ENCODE peak calls at places on chromosome 7, in seven cellular contexts. M is Caco-2, Q is lower lobe of right lung, G is cardiac muscle cell, L is transverse colon, S is HCT116, A is hepatocyte. W is an unnamed sample. For H3K4me1, the result is how much of the 10 kb centered on the place peaks cover.

GRCh38 chr7:132836746-132837145 is 245.1 kb downstream of the CHCHD3 start:
- DNase-seq in M (no peak), Q (no peak), A (no peak), L (no peak), S (no peak), G (peak), W (no peak)

GRCh38 chr7:69630292-69630691 is 32.0 kb downstream of the AUTS2 start:
- DNase-seq in G (peak), L (no peak), A (no peak), S (no peak), M (no peak), Q (no peak), W (no peak)

GRCh38 chr7:5419523-5420107 is 4.0 kb downstream of the TNRC18 start:
- DNase-seq in M (no peak), A (no peak), G (no peak), L (no peak), Q (no peak), S (no peak), W (peak)

GRCh38 chr7:67462781-67463191 is 466.2 kb downstream of the TYW1 start:
- DNase-seq in A (peak), Q (peak), S (no peak), M (no peak), L (peak), G (peak), W (no peak)

GRCh38 chr7:29320577-29320976 is 126.0 kb downstream of the CHN2 start:
- DNase-seq in G (no peak), L (no peak), M (no peak), Q (no peak), S (no peak), A (no peak), W (no peak)

GRCh38 chr7:112854169-112854568 is 64.0 kb upstream of the TMEM168 start:
- DNase-seq in A (no peak), S (no peak), L (no peak), M (no peak), Q (no peak), G (no peak), W (no peak)

GRCh38 chr7:103718482-103719415 is 270.7 kb downstream of the RELN start:
- DNase-seq in M (no peak), A (no peak), L (no peak), S (no peak), Q (no peak), G (peak), W (no peak)

GRCh38 chr7:68155676-68156075 is 1159.0 kb downstream of the TYW1 start:
- DNase-seq in M (no peak), L (no peak), Q (no peak), G (no peak), A (no peak), S (no peak), W (no peak)

GRCh38 chr7:86762129-86762528 is 118.4 kb downstream of the GRM3 start:
- DNase-seq in G (no peak), Q (no peak), S (no peak), A (no peak), M (no peak), L (no peak), W (no peak)

GRCh38 chr7:117034851-117035462 is 81.7 kb downstream of the ST7 start:
- DNase-seq in M (no peak), S (no peak), G (peak), L (no peak), Q (no peak), A (no peak), W (no peak)

GRCh38 chr7:159008417-159008816 is 136.2 kb downstream of the VIPR2 start:
- DNase-seq in A (no peak), S (no peak), M (no peak), L (no peak), G (no peak), Q (no peak), W (no peak)

GRCh38 chr7:120825576-120825975 is 32.4 kb downstream of the TSPAN12 start:
- DNase-seq in S (no peak), G (no peak), M (no peak), Q (no peak), A (no peak), L (no peak), W (no peak)

GRCh38 chr7:28410628-28411578 is 1.4 kb upstream of the CREB5 start:
- DNase-seq in Q (peak), M (peak), S (no peak), A (peak), L (peak), G (peak), W (peak)

GRCh38 chr7:47281966-47282643 is 299.8 kb downstream of the TNS3 start:
- DNase-seq in L (no peak), A (no peak), Q (no peak), G (no peak), M (no peak), S (no peak), W (no peak)

GRCh38 chr7:374706-375490 is 84.9 kb downstream of the FOXL3 start:
- DNase-seq in A (no peak), Q (no peak), L (peak), S (no peak), M (peak), G (no peak), W (no peak)

GRCh38 chr7:142485617-142486226 is 227.9 kb upstream of the PRSS58 start:
- DNase-seq in A (no peak), S (no peak), G (no peak), L (no peak), M (no peak), Q (no peak), W (no peak)

GRCh38 chr7:149209518-149210269 is 14.3 kb downstream of the ZNF282 start:
- DNase-seq in G (peak), M (no peak), S (peak), A (peak), Q (peak), L (peak), W (no peak)

GRCh38 chr7:5428470-5429252 is 5.0 kb upstream of the TNRC18 start:
- DNase-seq in M (peak), L (peak), S (no peak), Q (peak), G (peak), A (peak), W (peak)

GRCh38 chr7:98755138-98755898 is 114.5 kb downstream of the TMEM130 start:
- DNase-seq in M (peak), A (no peak), S (no peak), L (no peak), G (no peak), Q (no peak), W (peak)

GRCh38 chr7:55491346-55491745 is 81.0 kb downstream of the VOPP1 start:
- DNase-seq in A (no peak), M (no peak), Q (no peak), G (no peak), L (no peak), S (no peak), W (no peak)

GRCh38 chr7:77244222-77244934 is 44.8 kb upstream of the FGL2 start:
- DNase-seq in G (no peak), M (no peak), L (no peak), A (no peak), S (no peak), Q (no peak), W (no peak)

GRCh38 chr7:47283497-47284131 is 298.3 kb downstream of the TNS3 start:
- DNase-seq in S (peak), L (peak), G (no peak), Q (no peak), M (peak), A (peak), W (no peak)

GRCh38 chr7:29607889-29608288 is 44.3 kb downstream of the PRR15 start:
- DNase-seq in L (no peak), Q (no peak), A (peak), M (no peak), S (no peak), G (peak), W (no peak)

GRCh38 chr7:112937651-112938390 is 147.6 kb upstream of the TMEM168 start:
- DNase-seq in Q (no peak), G (peak), S (no peak), L (no peak), M (no peak), A (no peak), W (no peak)

GRCh38 chr7:91285966-91286365 is 21.7 kb downstream of the FZD1 start:
- DNase-seq in Q (no peak), S (no peak), M (no peak), A (no peak), G (no peak), L (no peak), W (no peak)

GRCh38 chr7:69927461-69927860 is 329.2 kb downstream of the AUTS2 start:
- DNase-seq in S (no peak), M (no peak), Q (no peak), A (no peak), G (no peak), L (no peak), W (no peak)

GRCh38 chr7:155166673-155167370 is 96.7 kb downstream of the HTR5A start:
- DNase-seq in M (peak), Q (no peak), S (peak), L (peak), G (peak), A (peak), W (no peak)

GRCh38 chr7:2921748-2922147 is 77.6 kb upstream of the GNA12 start:
- DNase-seq in S (no peak), G (no peak), M (no peak), Q (no peak), A (no peak), L (no peak), W (no peak)

GRCh38 chr7:55524558-55525310 is 47.6 kb downstream of the VOPP1 start:
- DNase-seq in A (no peak), Q (peak), M (no peak), S (no peak), L (no peak), G (no peak), W (no peak)

GRCh38 chr7:128206747-128207500 is 34.2 kb upstream of the LEP start:
- DNase-seq in G (no peak), Q (no peak), A (no peak), M (no peak), L (no peak), S (no peak), W (no peak)

DNA sequence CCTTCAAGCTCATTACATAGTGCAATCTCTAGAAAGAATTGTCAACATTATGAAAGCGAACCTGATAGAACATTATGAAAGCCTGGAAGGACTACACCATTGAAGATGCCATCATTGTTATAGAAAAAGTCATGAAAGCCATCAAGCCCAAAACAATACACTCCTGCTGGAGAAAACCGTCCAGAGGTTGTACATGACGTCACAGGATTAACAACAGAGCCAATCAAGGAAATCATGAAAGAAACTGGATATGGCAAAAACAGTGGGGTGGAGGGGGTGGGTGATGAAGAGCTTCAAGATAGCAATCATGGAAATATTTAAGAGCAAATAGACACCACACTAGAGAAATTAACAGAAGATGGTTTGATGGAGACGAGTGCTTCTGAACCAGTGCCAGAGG is 45.7 kb downstream of the TOMM7 start:
- DNase-seq in M (no peak), A (no peak), G (no peak), L (no peak), Q (no peak), S (no peak), W (no peak)
- H3K4me1 ChIP-seq in M (under half), A (under half), G (under half), L (under half), Q (under half), S (under half), W (under half)

GRCh38 chr7:150988230-150989226 is 2.3 kb upstream of the NOS3 start:
- DNase-seq in M (no peak), A (peak), G (peak), Q (no peak), L (peak), S (no peak), W (peak)
- H3K4me3 ChIP-seq in M (no peak), A (no peak), G (no peak), Q (peak), L (no peak), S (no peak), W (peak)

GRCh38 chr7:138981332-138982203 is at the start of gene KIAA1549:
- DNase-seq in G (peak), L (peak), A (peak), Q (peak), M (peak), S (peak), W (peak)
- TF ChIP-seq CTCF in G (no peak), L (no peak), A (peak), Q (no peak), M (no peak), S (no peak), W (peak)

GRCh38 chr7:100153713-100154519 is 4.6 kb downstream of the TRAPPC14 start:
- DNase-seq in S (no peak), L (peak), Q (no peak), G (no peak), M (no peak), A (no peak), W (no peak)
- H3K4me1 ChIP-seq in S (under half), L (under half), Q (half or more), G (under half), M (under half), A (under half), W (under half)

DNA sequence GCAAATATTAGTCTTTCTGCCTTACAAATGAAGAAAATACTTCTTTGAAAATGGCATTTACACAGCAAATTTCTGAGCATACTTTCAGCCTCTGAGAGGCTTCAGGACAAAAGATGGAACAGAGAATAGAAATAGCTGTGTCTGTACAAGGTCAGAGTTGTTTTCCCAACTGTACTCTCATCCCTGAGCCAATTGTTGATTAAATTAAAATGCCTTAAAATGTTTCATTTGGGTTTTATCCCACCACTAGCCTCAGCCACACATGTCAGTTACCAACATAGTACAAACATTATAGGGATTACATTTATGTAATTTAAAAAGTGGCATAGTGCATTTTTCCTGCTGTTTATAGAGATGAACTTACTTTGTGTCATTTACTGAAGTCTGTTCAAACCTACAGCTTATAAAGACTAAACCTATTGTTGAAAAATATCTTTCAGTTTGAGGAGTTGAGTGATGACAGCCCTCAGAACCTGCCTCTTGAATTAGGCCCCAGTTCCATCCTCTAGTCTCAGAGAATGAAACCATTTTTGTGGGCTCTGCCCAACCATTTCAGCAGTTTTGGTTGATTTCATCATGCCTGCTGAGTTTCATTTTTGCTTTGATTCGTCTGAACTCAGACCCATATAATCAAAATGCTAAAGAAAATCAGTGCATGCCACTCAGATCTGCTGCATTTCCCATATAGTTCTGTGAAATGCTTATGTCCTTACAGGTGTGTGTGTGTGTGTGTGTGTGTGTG is 609.3 kb upstream of the C7orf33 start:
- DNase-seq in G (no peak), S (no peak), A (no peak), M (no peak), Q (no peak), L (no peak), W (no peak)
- H3K4me3 ChIP-seq in G (no peak), S (no peak), A (no peak), M (no peak), Q (no peak), L (no peak), W (no peak)

GRCh38 chr7:13179775-13180448 is 492.5 kb downstream of the ARL4A start:
- DNase-seq in G (peak), L (no peak), M (no peak), Q (no peak), S (no peak), A (no peak), W (no peak)

GRCh38 chr7:13181221-13181620 is 493.8 kb downstream of the ARL4A start:
- DNase-seq in L (no peak), S (no peak), A (peak), M (no peak), G (peak), Q (no peak), W (no peak)

GRCh38 chr7:13179011-13179574 is 491.7 kb downstream of the ARL4A start:
- DNase-seq in M (no peak), L (no peak), A (no peak), S (no peak), G (peak), Q (no peak), W (no peak)
- TF ChIP-seq CTCF in M (no peak), L (no peak), A (peak), S (peak), G (no peak), Q (peak), W (peak)